ENCODE peak calls at places on chromosomes 5 and 9, in five cellular contexts. M is astrocyte; J is CD8-positive, alpha-beta T cell; X is GM12865; C is MM.1S. E is an unnamed sample.

GRCh38 chr9:97668485-97668884 is 28.7 kb downstream of the XPA start:
- DNase-seq in M (no peak), J (no peak), X (no peak), C (no peak), E (no peak)

GRCh38 chr5:59328801-59329296 is 564.7 kb downstream of the PDE4D start:
- DNase-seq in M (peak), J (no peak), X (no peak), C (no peak), E (no peak)

GRCh38 chr9:6686396-6686795 is 40.9 kb upstream of the GLDC start:
- DNase-seq in M (peak), J (no peak), X (peak), C (no peak), E (no peak)

GRCh38 chr5:136906545-136906944 is 541.2 kb upstream of the TRPC7 start:
- DNase-seq in M (no peak), J (no peak), X (no peak), C (no peak), E (no peak)

GRCh38 chr5:79845448-79846197 is 145.4 kb downstream of the MTX3 start:
- DNase-seq in M (peak), J (no peak), X (peak), C (no peak), E (no peak)

GRCh38 chr5:96075579-96076289 is 114.1 kb upstream of the ELL2 start:
- DNase-seq in M (no peak), J (no peak), X (no peak), C (no peak), E (no peak)

GRCh38 chr5:96662725-96663513 is 743 bp downstream of the CAST start:
- DNase-seq in M (peak), J (peak), X (peak), C (peak), E (peak)

GRCh38 chr5:90421136-90421535 is 11.6 kb upstream of the CETN3 start:
- DNase-seq in M (no peak), J (no peak), X (peak), C (no peak), E (no peak)

GRCh38 chr5:137410234-137411010 is 88.7 kb downstream of the SPOCK1 start:
- DNase-seq in M (no peak), J (no peak), X (no peak), C (no peak), E (no peak)

GRCh38 chr9:6142816-6143454 is 72.7 kb upstream of the IL33 start:
- DNase-seq in M (no peak), J (no peak), X (no peak), C (no peak), E (no peak)

GRCh38 chr9:123131258-123131657 is 97.8 kb downstream of the GPR21 start:
- DNase-seq in M (peak), J (no peak), X (no peak), C (no peak), E (no peak)

GRCh38 chr5:142600092-142600491 is 85.8 kb downstream of the FGF1 start:
- DNase-seq in M (no peak), J (no peak), X (no peak), C (no peak), E (no peak)

GRCh38 chr5:174793684-174794328 is 69.4 kb downstream of the MSX2 start:
- DNase-seq in M (peak), J (peak), X (peak), C (peak), E (peak)

GRCh38 chr9:69397384-69398214 is 72.6 kb downstream of the ENTREP1 start:
- DNase-seq in M (peak), J (no peak), X (no peak), C (no peak), E (no peak)

GRCh38 chr5:173757817-173758216 is 130.3 kb upstream of the CPEB4 start:
- DNase-seq in M (no peak), J (no peak), X (no peak), C (no peak), E (no peak)

GRCh38 chr9:96501981-96502833 is 52.2 kb downstream of the HABP4 start:
- DNase-seq in M (no peak), J (no peak), X (no peak), C (no peak), E (no peak)

GRCh38 chr5:179612577-179613459 is 10.7 kb downstream of the HNRNPH1 start:
- DNase-seq in M (no peak), J (no peak), X (peak), C (no peak), E (no peak)

GRCh38 chr5:74616236-74617146 is 24.0 kb downstream of the ENC1 start:
- DNase-seq in M (no peak), J (no peak), X (no peak), C (no peak), E (no peak)

GRCh38 chr5:150642567-150642927 is 2.1 kb downstream of the SYNPO start:
- DNase-seq in M (peak), J (no peak), X (no peak), C (no peak), E (no peak)

GRCh38 chr5:158135682-158136176 is 276.8 kb upstream of the CLINT1 start:
- DNase-seq in M (no peak), J (no peak), X (no peak), C (no peak), E (no peak)

GRCh38 chr9:89554307-89554706 is 50.5 kb upstream of the GADD45G start:
- DNase-seq in M (no peak), J (no peak), X (no peak), C (no peak), E (no peak)

GRCh38 chr9:108702681-108703080 is 153.1 kb downstream of the ACTL7B start:
- DNase-seq in M (no peak), J (no peak), X (no peak), C (no peak), E (no peak)

GRCh38 chr9:133403766-133404439 is 13.9 kb downstream of the REXO4 start:
- DNase-seq in M (no peak), J (peak), X (peak), C (no peak), E (peak)

GRCh38 chr9:18824095-18824666 is 208.8 kb downstream of the SAXO1 start:
- DNase-seq in M (no peak), J (no peak), X (peak), C (no peak), E (no peak)

GRCh38 chr5:78482948-78483347 is 122.5 kb downstream of the SCAMP1 start:
- DNase-seq in M (no peak), J (no peak), X (no peak), C (no peak), E (no peak)

GRCh38 chr5:34709861-34710673 is 53.9 kb downstream of the RAI14 start:
- DNase-seq in M (peak), J (no peak), X (no peak), C (no peak), E (no peak)

GRCh38 chr5:143739741-143740140 is 72.2 kb upstream of the HMHB1 start:
- DNase-seq in M (peak), J (no peak), X (no peak), C (no peak), E (no peak)

GRCh38 chr5:91222482-91222881 is 160.6 kb downstream of the ARRDC3 start:
- DNase-seq in M (no peak), J (no peak), X (no peak), C (no peak), E (no peak)

GRCh38 chr5:50320131-50320749 is 120.8 kb downstream of the EMB start:
- DNase-seq in M (no peak), J (no peak), X (no peak), C (no peak), E (no peak)

GRCh38 chr9:100725376-100725775 is 147.5 kb downstream of the CAVIN4 start:
- DNase-seq in M (no peak), J (no peak), X (no peak), C (no peak), E (no peak)

GRCh38 chr9:34452568-34452967 is 5.8 kb downstream of the FAM219A start:
- DNase-seq in M (no peak), J (no peak), X (no peak), C (no peak), E (no peak)

GRCh38 chr9:6055213-6055612 is 39.8 kb upstream of the RANBP6 start:
- DNase-seq in M (peak), J (peak), X (peak), C (peak), E (peak)

GRCh38 chr9:39588056-39588814 is 232.8 kb downstream of the SPATA31A1 start:
- DNase-seq in M (no peak), J (no peak), X (no peak), C (no peak), E (peak)

GRCh38 chr5:139758510-139759036 is 37.0 kb upstream of the PSD2 start:
- DNase-seq in M (no peak), J (no peak), X (no peak), C (no peak), E (no peak)

GRCh38 chr9:135440620-135441019 is 39.0 kb upstream of the PPP1R26 start:
- DNase-seq in M (no peak), J (no peak), X (no peak), C (peak), E (no peak)

DNA sequence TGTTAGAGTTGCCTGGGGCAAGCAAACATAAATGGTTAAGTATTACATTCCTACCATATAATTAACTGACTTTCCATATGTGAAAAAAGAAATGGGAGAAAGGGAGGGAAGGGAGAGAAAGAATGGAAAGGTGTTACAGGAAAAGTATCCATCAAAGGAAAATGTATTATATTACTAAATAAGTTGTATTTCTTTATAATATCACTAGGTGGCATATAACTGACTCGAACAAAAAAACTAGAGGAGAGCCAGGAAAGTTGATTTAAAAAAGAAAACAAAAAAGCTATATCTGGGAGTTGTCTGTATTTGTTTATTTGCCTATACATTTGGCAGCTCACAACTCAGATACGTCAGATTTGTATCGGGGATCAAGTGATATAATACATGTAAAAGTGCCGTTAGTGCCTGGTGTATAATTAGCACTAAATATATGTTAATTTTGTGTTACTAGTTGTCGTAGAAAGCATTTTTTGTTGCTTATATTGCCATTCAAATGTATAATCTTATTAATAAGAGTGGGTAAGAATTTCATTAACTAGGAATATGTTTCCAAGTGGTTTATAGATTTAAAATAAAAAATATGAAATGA is 59.6 kb upstream of the ADAMTS19 start:
- DNase-seq in M (no peak), J (no peak), X (no peak), C (peak), E (no peak)
- TF ChIP-seq CTCF in M (no peak), J (no peak), X (no peak), C (peak), E (no peak)

GRCh38 chr5:77285442-77285841 is 75.0 kb downstream of the PDE8B start:
- DNase-seq in M (no peak), J (no peak), X (no peak), C (no peak), E (no peak)

GRCh38 chr5:77277764-77278163 is 67.3 kb downstream of the PDE8B start:
- DNase-seq in M (no peak), J (no peak), X (no peak), C (no peak), E (no peak)

GRCh38 chr5:77280036-77280435 is 69.6 kb downstream of the PDE8B start:
- DNase-seq in M (no peak), J (no peak), X (no peak), C (no peak), E (no peak)

GRCh38 chr5:77281969-77282336 is 71.5 kb downstream of the PDE8B start:
- DNase-seq in M (no peak), J (no peak), X (no peak), C (no peak), E (no peak)

DNA sequence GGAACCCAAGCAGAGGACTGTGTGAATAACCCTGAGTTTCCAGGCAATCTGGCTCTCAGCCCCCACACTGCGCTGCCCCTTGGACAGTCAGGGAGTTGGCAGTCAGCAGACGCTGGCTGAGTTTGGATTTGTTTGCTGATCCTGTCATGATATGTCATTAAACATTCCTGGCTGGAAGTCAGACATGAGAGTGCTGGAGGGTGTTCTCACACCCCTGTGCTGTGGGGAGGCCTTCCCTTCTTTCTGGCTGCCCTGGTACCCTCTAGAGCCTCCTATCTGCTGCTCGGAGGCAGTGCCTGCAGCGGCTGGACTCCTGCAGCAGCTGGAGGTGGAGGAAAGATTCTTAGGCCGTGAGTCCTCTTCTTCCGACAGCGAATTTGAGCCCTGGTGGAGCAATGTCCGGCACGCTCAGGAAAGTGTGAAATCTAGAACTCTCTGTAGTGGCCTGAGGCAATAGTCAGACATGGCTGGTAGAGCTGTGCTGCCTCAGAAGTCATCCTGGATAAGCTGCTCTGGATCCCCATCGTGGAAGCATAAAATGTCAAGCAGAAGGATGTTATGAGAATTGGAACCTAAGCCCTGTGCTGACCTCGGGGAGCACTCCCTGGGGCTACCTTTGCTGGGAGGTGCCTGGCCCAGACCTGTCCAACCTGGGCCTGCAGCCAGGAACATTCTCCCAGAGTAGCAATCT is 72.0 kb downstream of the PDE8B start:
- DNase-seq in M (peak), J (no peak), X (no peak), C (no peak), E (no peak)
- TF ChIP-seq CTCF in M (peak), J (no peak), X (no peak), C (no peak), E (no peak)

DNA sequence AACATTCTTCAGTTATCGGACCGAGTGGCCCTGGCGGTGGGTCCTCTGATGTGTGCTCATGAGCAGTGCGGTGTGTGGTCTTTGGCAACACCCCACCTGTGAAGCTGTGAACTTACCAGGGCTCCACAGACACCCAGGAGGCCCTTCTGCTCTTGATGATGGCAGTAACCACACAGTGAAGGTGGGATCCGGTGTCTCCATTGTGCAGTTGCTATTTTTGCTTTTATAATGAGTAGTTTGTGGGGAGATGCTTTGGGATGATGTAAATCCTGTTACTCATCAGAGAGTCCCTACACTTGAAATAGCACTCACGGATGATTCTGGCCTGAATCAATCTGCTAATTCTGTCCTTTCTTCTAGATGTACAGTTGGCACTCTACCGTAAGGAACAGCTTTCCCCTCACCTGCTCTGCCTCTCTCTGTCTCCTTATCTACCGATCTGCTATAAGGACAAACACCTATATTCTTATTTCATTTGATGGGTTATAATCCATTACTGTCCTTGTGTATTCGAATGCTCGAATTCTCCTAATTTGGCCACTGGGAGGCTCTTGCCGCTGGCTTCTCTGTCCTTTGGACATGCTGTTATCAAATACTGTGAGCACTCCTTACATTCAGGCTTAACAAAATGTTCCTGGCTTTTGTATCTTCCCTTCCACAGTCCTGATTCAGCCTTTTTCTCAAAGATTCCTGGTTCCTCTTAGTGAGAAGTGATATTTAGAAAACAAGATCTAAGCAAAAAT is 20.2 kb downstream of the ATPSCKMT start:
- DNase-seq in M (peak), J (no peak), X (no peak), C (no peak), E (no peak)
- TF ChIP-seq CTCF in M (peak), J (no peak), X (no peak), C (no peak), E (no peak)

DNA sequence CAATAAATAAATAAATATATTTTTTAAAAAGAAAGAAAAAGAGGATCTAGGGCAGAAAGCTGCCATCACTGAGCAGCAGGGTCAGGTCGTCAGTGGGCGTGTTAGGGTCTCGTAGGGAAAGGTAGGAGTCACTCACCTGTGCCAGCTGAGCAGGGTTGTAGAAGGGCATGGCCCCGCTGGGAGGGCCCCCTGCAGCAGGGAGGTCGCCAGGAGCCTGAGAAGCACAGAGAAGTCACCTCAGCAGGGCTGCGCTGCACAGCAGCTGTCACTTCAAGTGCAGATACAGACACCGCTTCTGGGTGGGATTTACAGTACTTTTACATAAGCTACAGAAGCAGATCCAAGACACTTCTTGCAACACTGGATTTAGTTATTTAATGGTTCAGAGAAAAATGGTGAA is 4.0 kb upstream of the INPP5E start:
- DNase-seq in M (no peak), J (no peak), X (no peak), C (no peak), E (no peak)
- TF ChIP-seq CTCF in M (no peak), J (no peak), X (no peak), C (no peak), E (no peak)

E was measured in GM13976.